ENCODE peak calls at places on chromosomes 7 and 10, in four cellular contexts. A is HCT116, D is HEK293T, W is GM12878. C is an unnamed sample.

GRCh38 chr10:112275512-112276245 is 7.5 kb upstream of the TECTB start:
- DNase-seq in A (no peak), D (no peak), W (no peak), C (no peak)

GRCh38 chr10:21257191-21257590 is 268.3 kb downstream of the SKIDA1 start:
- DNase-seq in A (no peak), D (no peak), W (no peak), C (no peak)

GRCh38 chr10:16986406-16987128 is 143.0 kb downstream of the CUBN start:
- DNase-seq in A (no peak), D (no peak), W (no peak), C (no peak)

GRCh38 chr7:124930655-124931597 is 1.3 kb upstream of the POT1 start:
- DNase-seq in A (no peak), D (no peak), W (no peak), C (no peak)

GRCh38 chr7:961546-962400 is 7.3 kb upstream of the ADAP1 start:
- DNase-seq in A (no peak), D (no peak), W (no peak), C (no peak)

GRCh38 chr7:77687747-77688144 is 8.5 kb upstream of the RSBN1L start:
- DNase-seq in A (no peak), D (no peak), W (no peak), C (no peak)

GRCh38 chr7:95737828-95738505 is 34.4 kb upstream of the DYNC1I1 start:
- DNase-seq in A (no peak), D (no peak), W (no peak), C (no peak)

GRCh38 chr10:33720161-33720560 is 385.7 kb upstream of the NRP1 start:
- DNase-seq in A (no peak), D (no peak), W (no peak), C (no peak)

GRCh38 chr10:101257121-101257890 is 28.0 kb upstream of the LBX1 start:
- DNase-seq in A (no peak), D (no peak), W (no peak), C (no peak)

GRCh38 chr10:28862218-28862617 is 184.9 kb downstream of the BAMBI start:
- DNase-seq in A (no peak), D (no peak), W (no peak), C (no peak)

GRCh38 chr10:70845261-70845660 is 29.5 kb downstream of the SGPL1 start:
- DNase-seq in A (no peak), D (no peak), W (no peak), C (no peak)

GRCh38 chr10:11468126-11468742 is 143.2 kb downstream of the USP6NL start:
- DNase-seq in A (no peak), D (no peak), W (no peak), C (no peak)

GRCh38 chr7:123346771-123347170 is 147.0 kb upstream of the SLC13A1 start:
- DNase-seq in A (no peak), D (no peak), W (no peak), C (no peak)

GRCh38 chr10:47173929-47174442 is 126.0 kb upstream of the GDF10 start:
- DNase-seq in A (no peak), D (no peak), W (no peak), C (no peak)

GRCh38 chr10:3987142-3987974 is 202.3 kb upstream of the KLF6 start:
- DNase-seq in A (no peak), D (no peak), W (no peak), C (no peak)

GRCh38 chr10:124825702-124826101 is 24.1 kb downstream of the ABRAXAS2 start:
- DNase-seq in A (no peak), D (no peak), W (no peak), C (no peak)

GRCh38 chr10:116849271-116850057 is at the start of gene ENO4:
- DNase-seq in A (peak), D (peak), W (peak), C (no peak)

GRCh38 chr10:44357141-44357540 is 27.8 kb downstream of the CXCL12 start:
- DNase-seq in A (no peak), D (no peak), W (no peak), C (no peak)

GRCh38 chr7:157234271-157234670 is 95.5 kb downstream of the UBE3C start:
- DNase-seq in A (no peak), D (no peak), W (no peak), C (no peak)

GRCh38 chr10:6313107-6313895 is 110.6 kb downstream of the PFKFB3 start:
- DNase-seq in A (no peak), D (no peak), W (no peak), C (no peak)

GRCh38 chr10:20494474-20494873 is 402.6 kb downstream of the NEBL start:
- DNase-seq in A (no peak), D (no peak), W (no peak), C (no peak)

DNA sequence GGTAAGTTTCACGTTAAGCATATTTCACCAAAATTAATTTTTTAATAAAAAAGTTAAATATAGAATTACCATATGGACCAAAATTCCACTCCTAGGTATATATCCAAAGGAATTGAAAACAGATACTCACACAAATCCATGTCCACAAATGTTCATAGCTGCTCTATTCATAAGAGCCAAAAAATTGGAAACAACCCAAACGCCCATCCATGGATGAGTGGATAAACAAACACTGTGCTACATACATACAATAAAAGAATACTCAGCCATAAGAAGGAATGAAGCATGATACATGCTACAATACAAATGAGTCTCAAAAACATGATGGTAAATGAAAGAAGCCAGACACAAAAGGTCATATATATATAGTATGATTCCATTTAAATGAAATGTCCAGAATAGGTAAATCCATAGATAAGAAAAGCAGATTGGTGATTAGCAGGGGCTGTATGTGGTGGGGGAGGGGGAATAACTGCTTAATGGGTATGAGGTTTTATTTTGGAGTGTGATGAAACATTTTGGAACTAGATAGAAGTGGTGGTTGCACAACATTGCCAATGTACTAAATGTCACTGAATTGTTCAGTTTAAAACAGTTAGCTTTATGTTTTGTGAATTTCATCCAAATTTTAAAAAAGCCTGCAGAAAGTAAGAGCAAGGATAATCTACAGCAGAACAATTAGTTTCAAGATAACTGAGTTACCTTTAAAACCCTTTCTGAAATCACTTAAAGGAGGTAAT is 101.2 kb upstream of the EFCAB10 start:
- DNase-seq in A (no peak), D (no peak), W (no peak), C (no peak)
- TF ChIP-seq SP1 in A (no peak), D (no peak), W (no peak), C (no peak)

DNA sequence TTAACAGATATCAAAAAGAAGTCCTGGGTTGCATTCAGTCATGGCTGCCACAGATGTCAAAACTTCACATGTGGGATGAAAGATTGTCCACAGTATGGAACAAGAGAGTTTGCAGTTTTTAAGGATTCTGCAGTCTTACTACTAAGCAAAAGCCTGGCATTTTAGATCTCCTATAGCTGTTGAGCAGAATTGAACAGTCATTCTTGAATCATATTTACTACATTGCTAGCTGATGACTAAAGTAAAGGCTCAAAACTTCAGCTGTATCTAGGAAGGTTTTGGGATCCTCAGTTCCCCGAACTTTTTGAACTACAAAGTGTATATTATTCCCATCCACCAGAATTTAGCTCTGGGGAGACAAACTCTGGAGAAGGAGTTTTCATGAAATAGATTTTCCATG is 31.0 kb downstream of the BET1 start:
- DNase-seq in A (no peak), D (no peak), W (no peak), C (no peak)
- TF ChIP-seq SP1 in A (no peak), D (no peak), W (no peak), C (no peak)

GRCh38 chr7:85031475-85031874 is 155.4 kb downstream of the SEMA3D start:
- DNase-seq in A (no peak), D (no peak), W (no peak), C (no peak)

GRCh38 chr7:85025312-85025756 is 161.5 kb downstream of the SEMA3D start:
- DNase-seq in A (no peak), D (no peak), W (no peak), C (no peak)

GRCh38 chr7:85033263-85033662 is 153.6 kb downstream of the SEMA3D start:
- DNase-seq in A (no peak), D (no peak), W (no peak), C (no peak)

DNA sequence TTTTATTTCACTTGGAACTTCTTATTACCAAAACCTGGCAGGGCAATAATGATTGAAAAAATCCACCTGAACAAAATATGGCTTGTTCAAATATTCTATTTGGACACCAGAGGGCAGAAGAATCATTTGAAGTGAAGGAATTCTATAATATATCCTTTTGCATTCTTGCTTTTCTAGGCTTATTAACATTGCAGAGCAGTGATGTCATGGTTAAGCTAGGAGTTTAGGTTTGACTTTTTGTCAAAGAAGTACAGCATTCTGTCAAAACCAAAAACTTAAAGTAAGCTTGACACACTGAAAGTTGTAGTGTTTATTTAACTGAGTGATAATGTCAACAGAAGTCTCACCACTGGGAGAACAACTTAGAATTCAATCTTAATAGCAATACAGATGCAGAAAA is 156.0 kb downstream of the SEMA3D start:
- DNase-seq in A (peak), D (peak), W (no peak), C (peak)
- TF ChIP-seq SP1 in A (no peak), D (no peak), W (no peak), C (no peak)

DNA sequence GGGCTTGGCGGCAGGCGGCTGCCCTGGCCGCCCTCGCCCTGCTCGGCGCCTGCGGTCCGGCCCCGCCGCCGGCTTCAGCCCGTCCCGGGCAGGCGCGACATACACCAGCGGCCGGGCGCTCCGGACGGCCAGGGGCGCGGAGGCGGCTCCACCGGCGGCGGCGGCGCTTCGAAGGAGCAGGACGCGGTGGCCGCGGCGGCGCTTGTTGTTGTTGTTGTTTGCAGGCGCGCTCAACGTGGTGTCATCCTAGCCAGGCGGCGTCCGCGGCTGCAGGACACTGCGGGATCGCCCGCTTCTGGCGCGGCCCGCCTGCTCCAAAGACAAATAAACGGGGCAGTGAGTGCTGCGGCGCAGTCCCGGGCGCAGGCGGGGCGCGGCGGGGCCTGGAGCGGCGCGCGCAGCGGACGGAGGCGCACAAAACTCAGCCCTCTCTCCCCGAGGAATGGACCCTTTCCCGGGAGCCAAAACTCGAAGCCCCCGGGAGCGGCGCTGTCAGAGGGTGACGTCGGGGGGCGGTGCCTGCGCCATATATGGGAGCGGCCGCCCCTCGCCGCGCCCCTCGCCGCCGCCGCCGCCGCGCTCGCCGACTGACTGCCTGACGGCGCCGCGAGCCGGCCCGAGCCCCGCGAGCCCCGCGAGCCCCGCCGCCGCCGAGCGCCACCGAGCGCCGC is at the start of gene EBF3:
- DNase-seq in A (no peak), D (peak), W (no peak), C (peak)
- TF ChIP-seq SP1 in A (no peak), D (no peak), W (no peak), C (no peak)

DNA sequence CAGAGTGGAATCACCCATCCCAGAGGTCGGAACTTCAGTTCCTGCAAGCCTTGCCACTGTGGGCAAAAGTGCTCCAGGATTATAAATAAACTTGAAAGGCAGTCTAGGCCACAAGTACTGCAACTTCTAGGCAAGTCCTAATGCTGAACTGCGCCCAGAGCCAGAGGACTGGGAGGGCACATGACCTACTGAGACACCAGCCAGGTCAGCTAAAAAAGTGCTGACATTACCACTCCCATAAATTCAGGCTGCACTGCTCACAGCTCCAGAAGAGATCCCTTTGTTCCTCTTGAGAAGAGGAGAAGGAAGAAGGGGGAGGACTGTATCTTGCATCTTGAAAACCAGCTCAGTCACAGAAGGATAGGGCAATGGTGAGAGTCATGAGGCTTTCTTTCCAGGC is 1084.1 kb upstream of the PHF14 start:
- DNase-seq in A (no peak), D (no peak), W (no peak), C (peak)
- TF ChIP-seq SP1 in A (no peak), D (no peak), W (no peak), C (no peak)

DNA sequence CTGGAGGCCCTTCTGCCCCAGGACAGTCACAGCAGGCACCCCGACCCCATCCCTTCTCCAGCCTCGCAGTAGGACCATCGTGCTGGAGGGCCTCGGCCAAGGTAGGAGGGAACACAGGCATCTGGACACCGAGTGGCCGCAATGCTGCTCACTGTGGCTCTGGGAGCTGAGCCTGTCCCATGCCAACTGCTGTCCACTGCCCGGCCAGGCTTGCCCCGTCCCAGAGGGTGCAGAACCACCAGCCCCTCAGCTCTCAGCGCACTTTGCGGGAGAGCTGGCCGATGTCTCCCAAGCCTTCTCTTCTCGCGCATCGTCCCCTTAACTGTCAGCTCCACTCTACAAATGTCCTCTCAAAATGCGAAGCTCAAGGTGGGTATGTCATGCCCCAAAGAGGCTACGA is 197.2 kb downstream of the PTPRN2 start:
- DNase-seq in A (no peak), D (no peak), W (no peak), C (no peak)
- TF ChIP-seq SP1 in A (no peak), D (no peak), W (no peak), C (no peak)

GRCh38 chr7:45625714-45626440 is 51.7 kb downstream of the ADCY1 start:
- DNase-seq in A (no peak), D (no peak), W (no peak), C (no peak)

GRCh38 chr7:45623740-45624391 is 49.7 kb downstream of the ADCY1 start:
- DNase-seq in A (no peak), D (no peak), W (no peak), C (no peak)

GRCh38 chr7:45626441-45627430 is 52.6 kb downstream of the ADCY1 start:
- DNase-seq in A (no peak), D (no peak), W (no peak), C (no peak)

GRCh38 chr7:45624392-45624760 is 50.2 kb downstream of the ADCY1 start:
- DNase-seq in A (no peak), D (no peak), W (no peak), C (no peak)

DNA sequence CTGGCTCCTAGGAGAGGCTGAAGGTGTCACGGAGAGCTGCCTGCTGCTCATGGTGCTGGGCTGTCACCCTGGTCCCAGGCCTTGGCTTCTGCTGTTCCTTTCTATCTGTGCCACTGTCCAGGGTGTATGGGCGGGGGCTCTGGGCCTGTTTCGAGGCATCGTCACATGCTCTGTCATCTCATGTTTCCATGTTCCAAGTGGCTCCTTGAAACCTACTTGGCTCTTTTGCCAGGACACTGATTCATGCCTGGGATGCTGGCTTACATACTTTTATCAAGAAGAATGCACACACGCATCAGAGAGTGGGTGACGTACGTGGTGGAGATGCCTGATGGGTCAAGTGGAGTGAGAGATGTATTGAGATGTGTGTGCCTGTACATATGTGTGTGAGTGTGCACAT is 50.9 kb downstream of the ADCY1 start:
- DNase-seq in A (no peak), D (no peak), W (no peak), C (no peak)
- TF ChIP-seq SP1 in A (no peak), D (no peak), W (no peak), C (no peak)

GRCh38 chr7:94344826-94345225 is 49.9 kb upstream of the COL1A2 start:
- DNase-seq in A (no peak), D (no peak), W (no peak), C (no peak)

GRCh38 chr7:94350729-94351128 is 44.0 kb upstream of the COL1A2 start:
- DNase-seq in A (no peak), D (no peak), W (no peak), C (no peak)

GRCh38 chr7:94351703-94352102 is 43.0 kb upstream of the COL1A2 start:
- DNase-seq in A (no peak), D (no peak), W (no peak), C (no peak)

GRCh38 chr7:94348142-94348541 is 46.6 kb upstream of the COL1A2 start:
- DNase-seq in A (no peak), D (no peak), W (no peak), C (no peak)

GRCh38 chr7:94345907-94346306 is 48.8 kb upstream of the COL1A2 start:
- DNase-seq in A (no peak), D (no peak), W (no peak), C (no peak)
- TF ChIP-seq SP1 in A (no peak), D (no peak), W (no peak), C (no peak)

C was measured in K562.